ENCODE peak calls at places on chromosomes 2 and 18, in six cellular contexts. Q, W, T, X, F and M are unnamed samples.

GRCh38 chr2:202035941-202036372 is 2.3 kb downstream of the FZD7 start:
- DNase-seq in Q (no peak), W (no peak), T (no peak), X (no peak), F (no peak), M (no peak)

GRCh38 chr2:159069229-159069628 is 100.8 kb downstream of the TANC1 start:
- DNase-seq in Q (no peak), W (no peak), T (no peak), X (no peak), F (no peak), M (no peak)

GRCh38 chr2:60297296-60298010 is 256.0 kb downstream of the BCL11A start:
- DNase-seq in Q (no peak), W (no peak), T (no peak), X (no peak), F (no peak), M (no peak)

GRCh38 chr18:44508474-44508873 is 172.2 kb upstream of the SETBP1 start:
- DNase-seq in Q (no peak), W (no peak), T (no peak), X (no peak), F (no peak), M (no peak)

GRCh38 chr2:46562451-46562841 is 83.1 kb downstream of the TMEM247 start:
- DNase-seq in Q (no peak), W (no peak), T (no peak), X (no peak), F (no peak), M (no peak)

GRCh38 chr2:88082781-88083180 is 15.2 kb downstream of the SMYD1 start:
- DNase-seq in Q (no peak), W (no peak), T (no peak), X (no peak), F (no peak), M (peak; percentile 90)

GRCh38 chr2:188050716-188051115 is 241.0 kb upstream of the GULP1 start:
- DNase-seq in Q (no peak), W (no peak), T (no peak), X (no peak), F (no peak), M (no peak)

GRCh38 chr2:134259571-134259970 is 5.7 kb downstream of the MGAT5 start:
- DNase-seq in Q (no peak), W (no peak), T (no peak), X (no peak), F (no peak), M (no peak)

GRCh38 chr2:57465967-57466366 is 580.6 kb upstream of the VRK2 start:
- DNase-seq in Q (no peak), W (no peak), T (no peak), X (no peak), F (no peak), M (no peak)

GRCh38 chr18:78330761-78331160 is 648.9 kb upstream of the SALL3 start:
- DNase-seq in Q (no peak), W (no peak), T (no peak), X (no peak), F (no peak), M (no peak)

GRCh38 chr2:127051116-127051779 is 55.7 kb downstream of the BIN1 start:
- DNase-seq in Q (peak; percentile 14), W (no peak), T (peak; percentile 90), X (no peak), F (peak; percentile 26), M (no peak)

GRCh38 chr2:139080244-139080643 is 300.1 kb upstream of the NXPH2 start:
- DNase-seq in Q (no peak), W (no peak), T (no peak), X (no peak), F (no peak), M (no peak)

GRCh38 chr2:25043241-25043867 is 1.5 kb downstream of the EFR3B start:
- DNase-seq in Q (no peak), W (peak; percentile 52), T (no peak), X (peak; percentile 32), F (no peak), M (no peak)

GRCh38 chr2:76870581-76870980 is 651.6 kb downstream of the LRRTM4 start:
- DNase-seq in Q (no peak), W (no peak), T (no peak), X (no peak), F (no peak), M (no peak)

GRCh38 chr2:62287895-62288589 is 92.1 kb downstream of the B3GNT2 start:
- DNase-seq in Q (peak; percentile 80), W (peak; percentile 16), T (no peak), X (no peak), F (peak; percentile 87), M (no peak)

GRCh38 chr2:223053431-223054192 is 1.6 kb downstream of the KCNE4 start:
- DNase-seq in Q (no peak), W (no peak), T (no peak), X (no peak), F (no peak), M (no peak)

GRCh38 chr2:176173679-176174381 is 14.6 kb upstream of the HOXD1 start:
- DNase-seq in Q (no peak), W (no peak), T (no peak), X (no peak), F (no peak), M (no peak)

GRCh38 chr2:38375711-38376345 is 1.2 kb downstream of the ATL2 start:
- DNase-seq in Q (no peak), W (no peak), T (no peak), X (no peak), F (peak; percentile 54), M (no peak)

GRCh38 chr18:49693276-49694005 is 119.9 kb downstream of the ACAA2 start:
- DNase-seq in Q (no peak), W (no peak), T (no peak), X (no peak), F (no peak), M (no peak)

GRCh38 chr2:13002536-13002935 is 285.8 kb downstream of the TRIB2 start:
- DNase-seq in Q (no peak), W (no peak), T (no peak), X (no peak), F (no peak), M (no peak)

GRCh38 chr18:3037423-3037915 is 24.5 kb upstream of the LPIN2 start:
- DNase-seq in Q (no peak), W (no peak), T (no peak), X (peak; percentile 68), F (no peak), M (no peak)

GRCh38 chr2:45024600-45025291 is 15.5 kb upstream of the SIX2 start:
- DNase-seq in Q (no peak), W (no peak), T (no peak), X (no peak), F (no peak), M (no peak)

GRCh38 chr2:54329482-54330225 is 73.6 kb upstream of the TSPYL6 start:
- DNase-seq in Q (no peak), W (no peak), T (no peak), X (no peak), F (no peak), M (no peak)

GRCh38 chr2:157747280-157747679 is 118.6 kb upstream of the ACVR1C start:
- DNase-seq in Q (no peak), W (no peak), T (no peak), X (no peak), F (no peak), M (no peak)

GRCh38 chr2:28394331-28394877 is 1.7 kb downstream of the FOSL2 start:
- DNase-seq in Q (peak; percentile 61), W (no peak), T (no peak), X (no peak), F (peak; percentile 65), M (no peak)

GRCh38 chr2:46828039-46828438 is 87.6 kb downstream of the MCFD2 start:
- DNase-seq in Q (no peak), W (no peak), T (peak; percentile 48), X (no peak), F (no peak), M (no peak)

GRCh38 chr2:127674241-127675209 is 805 bp downstream of the LIMS2 start:
- DNase-seq in Q (peak; percentile 62), W (no peak), T (no peak), X (peak; percentile 79), F (peak; percentile 68), M (no peak)

GRCh38 chr18:36496022-36496421 is 198.5 kb downstream of the FHOD3 start:
- DNase-seq in Q (no peak), W (no peak), T (no peak), X (peak; percentile 13), F (no peak), M (no peak)